ENCODE peak calls at places on chromosome 15, in six cellular contexts. One of them, this sample, is unnamed.
A peak's percentile ranks its signal among the peaks of the same experiment; 100 is the strongest.

GRCh38 chr15:69652906-69653305 is 200.3 kb downstream of the RPLP1 start:
- DNase-seq in lower leg skin: no peak
- DNase-seq in fibroblast of mammary gland: no peak
- DNase-seq in body of pancreas: no peak
- DNase-seq in endothelial cell: no peak
- DNase-seq in PC-9: no peak
- DNase-seq in this sample: no peak

GRCh38 chr15:77659350-77660321 is 26.9 kb upstream of the LINGO1 start:
- DNase-seq in body of pancreas: peak; percentile 69
- DNase-seq in fibroblast of mammary gland: peak; percentile 55
- DNase-seq in PC-9: no peak
- DNase-seq in endothelial cell: peak; percentile 66
- DNase-seq in lower leg skin: no peak
- DNase-seq in this sample: peak; percentile 9

GRCh38 chr15:101795455-101795854 is 7.9 kb upstream of the OR4F6 start:
- DNase-seq in body of pancreas: no peak
- DNase-seq in endothelial cell: no peak
- DNase-seq in lower leg skin: no peak
- DNase-seq in PC-9: no peak
- DNase-seq in fibroblast of mammary gland: peak; percentile 81
- DNase-seq in this sample: peak; percentile 59

GRCh38 chr15:79728867-79729266 is 167.9 kb downstream of the MTHFS start:
- DNase-seq in fibroblast of mammary gland: no peak
- DNase-seq in endothelial cell: no peak
- DNase-seq in lower leg skin: no peak
- DNase-seq in body of pancreas: no peak
- DNase-seq in PC-9: no peak
- DNase-seq in this sample: no peak

GRCh38 chr15:70507772-70508351 is 255.5 kb downstream of the UACA start:
- DNase-seq in lower leg skin: no peak
- DNase-seq in PC-9: peak; percentile 99
- DNase-seq in body of pancreas: no peak
- DNase-seq in endothelial cell: no peak
- DNase-seq in fibroblast of mammary gland: peak; percentile 57
- DNase-seq in this sample: no peak

GRCh38 chr15:90400759-90401314 is 12.8 kb downstream of the IQGAP1 start:
- DNase-seq in lower leg skin: peak; percentile 84
- DNase-seq in fibroblast of mammary gland: peak; percentile 94
- DNase-seq in PC-9: peak; percentile 98
- DNase-seq in endothelial cell: peak; percentile 57
- DNase-seq in body of pancreas: peak; percentile 85
- DNase-seq in this sample: peak; percentile 97

GRCh38 chr15:58459562-58459961 is 27.8 kb downstream of the LIPC start:
- DNase-seq in endothelial cell: no peak
- DNase-seq in lower leg skin: peak; percentile 51
- DNase-seq in PC-9: no peak
- DNase-seq in fibroblast of mammary gland: no peak
- DNase-seq in body of pancreas: no peak
- DNase-seq in this sample: no peak

GRCh38 chr15:94135748-94136147 is 95.6 kb upstream of the MCTP2 start:
- DNase-seq in fibroblast of mammary gland: peak; percentile 46
- DNase-seq in PC-9: no peak
- DNase-seq in lower leg skin: no peak
- DNase-seq in body of pancreas: no peak
- DNase-seq in endothelial cell: no peak
- DNase-seq in this sample: no peak

GRCh38 chr15:35173444-35174118 is 88.5 kb upstream of the NANOGP8 start:
- DNase-seq in endothelial cell: no peak
- DNase-seq in fibroblast of mammary gland: peak; percentile 56
- DNase-seq in lower leg skin: no peak
- DNase-seq in body of pancreas: no peak
- DNase-seq in PC-9: no peak
- DNase-seq in this sample: no peak

GRCh38 chr15:87477759-87478687 is 778.5 kb downstream of the NTRK3 start:
- DNase-seq in endothelial cell: no peak
- DNase-seq in fibroblast of mammary gland: peak; percentile 19
- DNase-seq in PC-9: no peak
- DNase-seq in body of pancreas: peak; percentile 66
- DNase-seq in lower leg skin: peak; percentile 36
- DNase-seq in this sample: peak; percentile 72
- TF ChIP-seq CTCF in endothelial cell: peak; percentile 16
- TF ChIP-seq CTCF in fibroblast of mammary gland: no peak
- TF ChIP-seq CTCF in PC-9: no peak
- TF ChIP-seq CTCF in body of pancreas: peak; percentile 5
- TF ChIP-seq CTCF in lower leg skin: no peak
- TF ChIP-seq CTCF in this sample: peak; percentile 14

GRCh38 chr15:100653608-100654007 is 51.2 kb downstream of the ASB7 start:
- DNase-seq in lower leg skin: no peak
- DNase-seq in fibroblast of mammary gland: no peak
- DNase-seq in body of pancreas: no peak
- DNase-seq in endothelial cell: no peak
- DNase-seq in PC-9: no peak
- DNase-seq in this sample: no peak

GRCh38 chr15:100650685-100651084 is 48.3 kb downstream of the ASB7 start:
- DNase-seq in body of pancreas: no peak
- DNase-seq in lower leg skin: no peak
- DNase-seq in PC-9: no peak
- DNase-seq in endothelial cell: no peak
- DNase-seq in fibroblast of mammary gland: no peak
- DNase-seq in this sample: no peak

GRCh38 chr15:100651253-100651652 is 48.9 kb downstream of the ASB7 start:
- DNase-seq in PC-9: no peak
- DNase-seq in endothelial cell: no peak
- DNase-seq in fibroblast of mammary gland: peak; percentile 66
- DNase-seq in lower leg skin: no peak
- DNase-seq in body of pancreas: no peak
- DNase-seq in this sample: no peak
- TF ChIP-seq CTCF in PC-9: no peak
- TF ChIP-seq CTCF in endothelial cell: no peak
- TF ChIP-seq CTCF in fibroblast of mammary gland: no peak
- TF ChIP-seq CTCF in lower leg skin: no peak
- TF ChIP-seq CTCF in body of pancreas: no peak
- TF ChIP-seq CTCF in this sample: peak; percentile 9

GRCh38 chr15:27250223-27250622 is 279.2 kb downstream of the GABRG3 start:
- DNase-seq in lower leg skin: no peak
- DNase-seq in PC-9: no peak
- DNase-seq in body of pancreas: no peak
- DNase-seq in fibroblast of mammary gland: no peak
- DNase-seq in endothelial cell: no peak
- DNase-seq in this sample: no peak
- TF ChIP-seq CTCF in lower leg skin: no peak
- TF ChIP-seq CTCF in PC-9: no peak
- TF ChIP-seq CTCF in body of pancreas: no peak
- TF ChIP-seq CTCF in fibroblast of mammary gland: no peak
- TF ChIP-seq CTCF in endothelial cell: no peak
- TF ChIP-seq CTCF in this sample: no peak

GRCh38 chr15:48964898-48965297 is 1.2 kb upstream of the SHC4 start:
- DNase-seq in fibroblast of mammary gland: no peak
- DNase-seq in endothelial cell: no peak
- DNase-seq in lower leg skin: no peak
- DNase-seq in body of pancreas: no peak
- DNase-seq in PC-9: no peak
- DNase-seq in this sample: no peak

GRCh38 chr15:48968066-48968465 is 4.3 kb upstream of the SHC4 start:
- DNase-seq in PC-9: no peak
- DNase-seq in lower leg skin: no peak
- DNase-seq in body of pancreas: no peak
- DNase-seq in fibroblast of mammary gland: no peak
- DNase-seq in endothelial cell: no peak
- DNase-seq in this sample: no peak

GRCh38 chr15:48966595-48967301 is 3.0 kb upstream of the SHC4 start:
- DNase-seq in fibroblast of mammary gland: peak; percentile 76
- DNase-seq in PC-9: peak; percentile 58
- DNase-seq in endothelial cell: no peak
- DNase-seq in lower leg skin: no peak
- DNase-seq in body of pancreas: no peak
- DNase-seq in this sample: peak; percentile 78

GRCh38 chr15:48967336-48967735 is 3.6 kb upstream of the SHC4 start:
- DNase-seq in PC-9: no peak
- DNase-seq in body of pancreas: no peak
- DNase-seq in endothelial cell: no peak
- DNase-seq in fibroblast of mammary gland: no peak
- DNase-seq in lower leg skin: no peak
- DNase-seq in this sample: no peak

DNA sequence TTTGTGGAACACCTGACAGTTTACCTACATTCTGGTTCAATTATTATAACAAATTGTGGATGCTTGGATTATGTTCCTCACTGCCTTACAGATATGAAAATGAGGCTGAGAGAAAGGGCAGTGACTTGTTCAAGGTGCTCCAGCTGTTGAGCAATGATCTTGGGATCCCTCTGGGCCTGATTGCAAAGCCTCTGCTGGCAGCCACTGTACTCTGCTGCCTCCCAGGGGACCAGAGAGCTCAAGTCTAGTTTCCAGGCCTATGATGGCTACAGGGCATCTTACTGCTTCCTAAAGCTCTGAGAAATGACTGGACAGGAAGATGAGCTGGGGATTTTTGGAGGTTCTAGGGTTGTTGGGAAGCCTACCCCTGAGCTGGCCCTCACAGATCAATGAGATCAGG is 2.3 kb upstream of the SHC4 start:
- DNase-seq in body of pancreas: no peak
- DNase-seq in fibroblast of mammary gland: peak; percentile 76
- DNase-seq in lower leg skin: no peak
- DNase-seq in endothelial cell: no peak
- DNase-seq in PC-9: no peak
- DNase-seq in this sample: peak; percentile 52
- TF ChIP-seq CTCF in body of pancreas: no peak
- TF ChIP-seq CTCF in fibroblast of mammary gland: peak; percentile 20
- TF ChIP-seq CTCF in lower leg skin: no peak
- TF ChIP-seq CTCF in endothelial cell: no peak
- TF ChIP-seq CTCF in PC-9: peak; percentile 35
- TF ChIP-seq CTCF in this sample: peak; percentile 55

GRCh38 chr15:36502509-36502908 is 76.9 kb upstream of the CDIN1 start:
- DNase-seq in lower leg skin: no peak
- DNase-seq in PC-9: no peak
- DNase-seq in endothelial cell: no peak
- DNase-seq in body of pancreas: no peak
- DNase-seq in fibroblast of mammary gland: no peak
- DNase-seq in this sample: no peak

GRCh38 chr15:36498922-36499321 is 80.5 kb upstream of the CDIN1 start:
- DNase-seq in PC-9: no peak
- DNase-seq in lower leg skin: no peak
- DNase-seq in endothelial cell: no peak
- DNase-seq in fibroblast of mammary gland: no peak
- DNase-seq in body of pancreas: no peak
- DNase-seq in this sample: no peak

GRCh38 chr15:36499751-36500389 is 79.6 kb upstream of the CDIN1 start:
- DNase-seq in lower leg skin: no peak
- DNase-seq in endothelial cell: no peak
- DNase-seq in PC-9: no peak
- DNase-seq in fibroblast of mammary gland: no peak
- DNase-seq in body of pancreas: no peak
- DNase-seq in this sample: no peak

GRCh38 chr15:36498401-36498800 is 81.0 kb upstream of the CDIN1 start:
- DNase-seq in lower leg skin: no peak
- DNase-seq in endothelial cell: no peak
- DNase-seq in fibroblast of mammary gland: no peak
- DNase-seq in PC-9: no peak
- DNase-seq in body of pancreas: no peak
- DNase-seq in this sample: no peak

DNA sequence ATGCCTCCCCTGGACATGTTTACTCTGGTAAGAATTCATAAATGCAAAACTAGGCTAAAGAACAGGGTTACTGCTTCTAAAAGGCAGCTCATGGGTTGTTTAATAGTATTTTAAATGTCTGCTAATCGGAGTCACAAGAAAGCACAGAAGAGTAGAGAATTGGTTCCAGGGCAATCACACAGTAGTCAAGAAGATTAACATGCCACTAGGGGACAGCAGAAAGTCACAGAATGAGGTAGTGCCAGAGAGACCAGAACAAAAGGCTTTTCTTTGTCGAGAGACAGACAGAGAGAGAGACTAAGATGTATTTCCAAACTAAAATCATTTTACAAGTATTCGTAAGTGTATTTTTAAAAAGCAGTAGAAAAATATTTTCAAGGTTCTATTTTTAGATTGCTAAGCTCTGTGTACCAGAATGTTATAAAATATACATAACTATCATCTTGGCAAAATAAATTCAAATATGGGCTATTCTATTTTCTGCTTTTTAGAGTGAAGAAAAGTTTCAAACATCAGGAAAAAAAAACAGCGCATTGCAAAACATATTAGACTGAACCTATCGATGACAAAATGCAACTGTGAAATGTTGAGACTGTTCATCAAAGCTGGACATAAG is 78.3 kb upstream of the CDIN1 start:
- DNase-seq in lower leg skin: no peak
- DNase-seq in body of pancreas: peak; percentile 31
- DNase-seq in endothelial cell: peak; percentile 40
- DNase-seq in fibroblast of mammary gland: peak; percentile 84
- DNase-seq in PC-9: no peak
- DNase-seq in this sample: peak; percentile 73
- TF ChIP-seq CTCF in lower leg skin: no peak
- TF ChIP-seq CTCF in body of pancreas: peak; percentile 78
- TF ChIP-seq CTCF in endothelial cell: no peak
- TF ChIP-seq CTCF in fibroblast of mammary gland: peak; percentile 96
- TF ChIP-seq CTCF in PC-9: peak; percentile 59
- TF ChIP-seq CTCF in this sample: peak; percentile 74

GRCh38 chr15:60590935-60591490 is 112.1 kb upstream of the ICE2 start:
- DNase-seq in PC-9: no peak
- DNase-seq in fibroblast of mammary gland: peak; percentile 29
- DNase-seq in body of pancreas: peak; percentile 67
- DNase-seq in endothelial cell: peak; percentile 57
- DNase-seq in lower leg skin: peak; percentile 53
- DNase-seq in this sample: no peak

GRCh38 chr15:60589728-60590127 is 110.8 kb upstream of the ICE2 start:
- DNase-seq in endothelial cell: no peak
- DNase-seq in body of pancreas: no peak
- DNase-seq in fibroblast of mammary gland: no peak
- DNase-seq in lower leg skin: no peak
- DNase-seq in PC-9: no peak
- DNase-seq in this sample: peak; percentile 20

GRCh38 chr15:60594071-60594470 is 115.1 kb upstream of the ICE2 start:
- DNase-seq in body of pancreas: no peak
- DNase-seq in endothelial cell: no peak
- DNase-seq in PC-9: no peak
- DNase-seq in fibroblast of mammary gland: no peak
- DNase-seq in lower leg skin: no peak
- DNase-seq in this sample: no peak

GRCh38 chr15:60592386-60593339 is 113.7 kb upstream of the ICE2 start:
- DNase-seq in lower leg skin: peak; percentile 84
- DNase-seq in fibroblast of mammary gland: peak; percentile 63
- DNase-seq in body of pancreas: peak; percentile 93
- DNase-seq in PC-9: peak; percentile 67
- DNase-seq in endothelial cell: peak; percentile 73
- DNase-seq in this sample: no peak

GRCh38 chr15:60591491-60592385 is 112.8 kb upstream of the ICE2 start:
- DNase-seq in PC-9: no peak
- DNase-seq in lower leg skin: no peak
- DNase-seq in body of pancreas: peak; percentile 54
- DNase-seq in endothelial cell: peak; percentile 48
- DNase-seq in fibroblast of mammary gland: no peak
- DNase-seq in this sample: no peak
- TF ChIP-seq CTCF in PC-9: no peak
- TF ChIP-seq CTCF in lower leg skin: no peak
- TF ChIP-seq CTCF in body of pancreas: no peak
- TF ChIP-seq CTCF in endothelial cell: no peak
- TF ChIP-seq CTCF in fibroblast of mammary gland: no peak
- TF ChIP-seq CTCF in this sample: no peak

GRCh38 chr15:42190370-42190769 is 17.7 kb downstream of the VPS39 start:
- DNase-seq in lower leg skin: no peak
- DNase-seq in PC-9: no peak
- DNase-seq in body of pancreas: no peak
- DNase-seq in fibroblast of mammary gland: no peak
- DNase-seq in endothelial cell: no peak
- DNase-seq in this sample: no peak
- TF ChIP-seq CTCF in lower leg skin: no peak
- TF ChIP-seq CTCF in PC-9: no peak
- TF ChIP-seq CTCF in body of pancreas: no peak
- TF ChIP-seq CTCF in fibroblast of mammary gland: no peak
- TF ChIP-seq CTCF in endothelial cell: no peak
- TF ChIP-seq CTCF in this sample: no peak

GRCh38 chr15:98804057-98804380 is 155.7 kb downstream of the IGF1R start:
- DNase-seq in body of pancreas: no peak
- DNase-seq in PC-9: no peak
- DNase-seq in endothelial cell: no peak
- DNase-seq in lower leg skin: no peak
- DNase-seq in fibroblast of mammary gland: no peak
- DNase-seq in this sample: no peak
- TF ChIP-seq CTCF in body of pancreas: peak; percentile 9
- TF ChIP-seq CTCF in PC-9: no peak
- TF ChIP-seq CTCF in endothelial cell: peak; percentile 43
- TF ChIP-seq CTCF in lower leg skin: no peak
- TF ChIP-seq CTCF in fibroblast of mammary gland: peak; percentile 21
- TF ChIP-seq CTCF in this sample: no peak